ENCODE peak calls at places on chromosomes 12 and 14, in four cellular contexts. C is mesothelial cell of epicardium, N is D341Med, F is mesendoderm. Q is an unnamed sample.

GRCh38 chr12:54583726-54584125 is 4.7 kb downstream of the PPP1R1A start:
- DNase-seq in N (no peak), C (no peak), F (no peak), Q (no peak)

GRCh38 chr12:56957229-56958052 is at the start of gene RDH16:
- DNase-seq in C (no peak), N (no peak), F (no peak), Q (no peak)

GRCh38 chr12:52207895-52208294 is 16.1 kb upstream of the KRT80 start:
- DNase-seq in C (no peak), F (no peak), N (no peak), Q (peak)

GRCh38 chr12:54021432-54022013 is 6.7 kb upstream of the HOXC6 start:
- DNase-seq in C (no peak), N (no peak), F (peak), Q (no peak)

GRCh38 chr12:49808686-49809368 is 19.4 kb downstream of the NCKAP5L start:
- DNase-seq in N (no peak), F (peak), C (no peak), Q (no peak)

GRCh38 chr14:36485773-36486172 is 34.3 kb downstream of the NKX2-1 start:
- DNase-seq in N (no peak), C (no peak), F (no peak), Q (no peak)

GRCh38 chr12:38053655-38054464 is 262.7 kb upstream of the ALG10B start:
- DNase-seq in C (no peak), F (peak), N (peak), Q (peak)

GRCh38 chr14:26008290-26008689 is 589.5 kb downstream of the NOVA1 start:
- DNase-seq in N (peak), F (peak), C (no peak), Q (no peak)

GRCh38 chr12:104672501-104673265 is 215.9 kb downstream of the CHST11 start:
- DNase-seq in N (no peak), C (no peak), F (no peak), Q (no peak)

GRCh38 chr12:92139634-92140555 is 5.8 kb downstream of the BTG1 start:
- DNase-seq in N (no peak), C (no peak), F (no peak), Q (no peak)

GRCh38 chr14:94145902-94146527 is 16.6 kb upstream of the IFI27L2 start:
- DNase-seq in C (no peak), F (no peak), N (no peak), Q (peak)

GRCh38 chr14:21071225-21072041 is 1.3 kb downstream of the ARHGEF40 start:
- DNase-seq in C (peak), F (peak), N (peak), Q (peak)

GRCh38 chr12:26198742-26199141 is 3.4 kb downstream of the SSPN start:
- DNase-seq in C (no peak), N (no peak), F (no peak), Q (no peak)

GRCh38 chr14:73180385-73180805 is 44.1 kb downstream of the PSEN1 start:
- DNase-seq in F (no peak), C (no peak), N (no peak), Q (no peak)

GRCh38 chr14:55539975-55540374 is 40.0 kb upstream of the KTN1 start:
- DNase-seq in C (no peak), N (no peak), F (no peak), Q (no peak)

GRCh38 chr14:100399052-100399849 is 76.1 kb downstream of the SLC25A47 start:
- DNase-seq in C (no peak), N (no peak), F (no peak), Q (no peak)

GRCh38 chr14:83044001-83044400 is 1510.3 kb upstream of the SEL1L start:
- DNase-seq in N (no peak), F (peak), C (no peak), Q (no peak)

GRCh38 chr14:89640141-89640540 is 223.1 kb upstream of the FOXN3 start:
- DNase-seq in F (no peak), C (no peak), N (no peak), Q (no peak)

GRCh38 chr14:57854571-57854970 is 11.3 kb downstream of the SLC35F4 start:
- DNase-seq in F (no peak), N (no peak), C (no peak), Q (no peak)

GRCh38 chr14:68172216-68172615 is 352.6 kb downstream of the RAD51B start:
- DNase-seq in C (no peak), N (no peak), F (no peak), Q (no peak)

GRCh38 chr12:98213556-98213955 is 301.8 kb upstream of the TMPO start:
- DNase-seq in C (no peak), N (no peak), F (peak), Q (no peak)